ENCODE peak calls at places on chromosomes 16 and 17, in seven cellular contexts. Q, N, K, A, S, B and X are unnamed samples.

GRCh38 chr16:28304214-28304613 is 11.9 kb downstream of the SBK1 start:
- DNase-seq in Q (no peak), N (no peak), K (no peak), A (no peak), S (no peak), B (peak), X (peak)

GRCh38 chr16:88686439-88687253 is at the start of gene SNAI3:
- DNase-seq in Q (peak), N (no peak), K (peak), A (peak), S (peak), B (peak), X (peak)

GRCh38 chr17:50280068-50280467 is 5.8 kb downstream of the TMEM92 start:
- DNase-seq in Q (no peak), N (no peak), K (no peak), A (no peak), S (no peak), B (no peak), X (no peak)

GRCh38 chr17:17849147-17849820 is 12.5 kb upstream of the SREBF1 start:
- DNase-seq in Q (peak), N (no peak), K (peak), A (peak), S (no peak), B (peak), X (peak)

GRCh38 chr17:17352836-17353624 is 49.9 kb downstream of the NT5M start:
- DNase-seq in Q (no peak), N (no peak), K (no peak), A (no peak), S (no peak), B (no peak), X (no peak)

GRCh38 chr16:82004651-82005490 is 6.4 kb downstream of the SDR42E1 start:
- DNase-seq in Q (no peak), N (no peak), K (no peak), A (no peak), S (no peak), B (no peak), X (peak)

GRCh38 chr16:3949946-3950342 is 69.4 kb upstream of the CREBBP start:
- DNase-seq in Q (no peak), N (no peak), K (no peak), A (no peak), S (no peak), B (no peak), X (no peak)

GRCh38 chr16:71367243-71367976 is 8.9 kb downstream of the CALB2 start:
- DNase-seq in Q (peak), N (peak), K (no peak), A (peak), S (peak), B (no peak), X (peak)

GRCh38 chr17:33292184-33292980 is 713 bp downstream of the ASIC2 start:
- DNase-seq in Q (no peak), N (no peak), K (no peak), A (no peak), S (peak), B (no peak), X (peak)

GRCh38 chr17:55769625-55770000 is 18.8 kb downstream of the PCTP start:
- DNase-seq in Q (no peak), N (no peak), K (no peak), A (no peak), S (no peak), B (peak), X (peak)